ENCODE peak calls at places on chromosomes 3 and 15, in five cellular contexts. X is stimulated activated CD8-positive, alpha-beta memory T cell treated with anti-CD3 and anti-CD28 coated beads, Interleukin-7, amount 100 ng/mL, for 4 hours; G is endothelial cell; I is amniotic stem cell; T is germinal center. U is an unnamed sample.

GRCh38 chr15:76398702-76399101 is 62.1 kb downstream of the ISL2 start:
- DNase-seq in X (no peak), G (no peak), I (no peak), T (no peak), U (no peak)

GRCh38 chr15:46815765-46816164 is 901.5 kb upstream of the SEMA6D start:
- DNase-seq in X (no peak), I (no peak), T (no peak), G (no peak), U (no peak)

GRCh38 chr3:14285526-14285925 is 106.9 kb downstream of the LSM3 start:
- DNase-seq in G (no peak), X (no peak), I (no peak), T (no peak), U (peak)

GRCh38 chr3:170137971-170138370 is 43.6 kb downstream of the PHC3 start:
- DNase-seq in I (no peak), G (no peak), T (no peak), X (no peak), U (no peak)

GRCh38 chr3:40254898-40255297 is 54.6 kb upstream of the EIF1B start:
- DNase-seq in G (no peak), I (no peak), T (no peak), X (no peak), U (no peak)

GRCh38 chr15:68417051-68417450 is 14.9 kb downstream of the ITGA11 start:
- DNase-seq in I (no peak), T (no peak), X (no peak), G (no peak), U (no peak)

GRCh38 chr3:25855281-25855680 is 65.4 kb downstream of the OXSM start:
- DNase-seq in X (no peak), G (no peak), T (no peak), I (no peak), U (no peak)

GRCh38 chr3:183698318-183698731 is 728 bp downstream of the YEATS2 start:
- DNase-seq in T (peak), I (no peak), G (peak), X (no peak), U (peak)

GRCh38 chr3:142574665-142575064 is 3.9 kb downstream of the ATR start:
- DNase-seq in G (no peak), T (no peak), I (no peak), X (no peak), U (no peak)

GRCh38 chr3:145368748-145369147 is 792.2 kb downstream of the PLOD2 start:
- DNase-seq in T (no peak), I (no peak), X (no peak), G (no peak), U (no peak)

GRCh38 chr3:153293222-153293621 is 131.2 kb downstream of the RAP2B start:
- DNase-seq in G (no peak), X (no peak), T (no peak), I (no peak), U (no peak)

GRCh38 chr15:60417112-60417511 is 19.3 kb upstream of the ANXA2 start:
- DNase-seq in I (no peak), T (no peak), G (no peak), X (no peak), U (no peak)

GRCh38 chr3:52291508-52292181 is 4.0 kb downstream of the GLYCTK start:
- DNase-seq in X (no peak), G (peak), I (no peak), T (peak), U (peak)